ENCODE peak calls at places on chromosomes 11 and 22, in four cellular contexts. T is astrocyte, Z is transverse colon, X is right atrium auricular region. C is an unnamed sample.

GRCh38 chr11:73184953-73185671 is 33.0 kb upstream of the P2RY2 start:
- DNase-seq in T (no peak), Z (peak; percentile 82), X (peak; percentile 77), C (peak; percentile 85)

GRCh38 chr11:102613455-102613854 is 11.7 kb downstream of the MMP20 start:
- DNase-seq in T (no peak), Z (no peak), X (no peak), C (no peak)

GRCh38 chr11:43853766-43854165 is 26.9 kb upstream of the ALKBH3 start:
- DNase-seq in T (no peak), Z (no peak), X (no peak), C (no peak)

GRCh38 chr22:25564320-25564978 is at the start of gene GRK3:
- DNase-seq in T (peak; percentile 16), Z (peak; percentile 72), X (peak; percentile 60), C (peak; percentile 91)

GRCh38 chr11:111298466-111299110 is at the start of gene POU2AF3:
- DNase-seq in T (peak; percentile 8), Z (no peak), X (no peak), C (no peak)

GRCh38 chr22:44057411-44057987 is 33.4 kb downstream of the PARVB start:
- DNase-seq in T (no peak), Z (peak; percentile 17), X (peak; percentile 63), C (no peak)

GRCh38 chr22:44793506-44794225 is 41.3 kb downstream of the ARHGAP8 start:
- DNase-seq in T (no peak), Z (no peak), X (no peak), C (no peak)

GRCh38 chr11:45984192-45984591 is 61.7 kb downstream of the LARGE2 start:
- DNase-seq in T (no peak), Z (no peak), X (no peak), C (no peak)

GRCh38 chr22:29266564-29267461 is 968 bp downstream of the RHBDD3 start:
- DNase-seq in T (no peak), Z (no peak), X (peak; percentile 57), C (peak; percentile 58)

GRCh38 chr11:117809236-117810055 is 12.4 kb upstream of the DSCAML1 start:
- DNase-seq in T (no peak), Z (peak; percentile 78), X (peak; percentile 83), C (peak; percentile 78)

GRCh38 chr11:116873391-116873790 is 36.0 kb upstream of the APOA1 start:
- DNase-seq in T (no peak), Z (no peak), X (no peak), C (no peak)

GRCh38 chr11:45091563-45092392 is 54.7 kb upstream of the PRDM11 start:
- DNase-seq in T (peak; percentile 33), Z (no peak), X (no peak), C (no peak)

GRCh38 chr11:64850979-64851567 is 6.6 kb upstream of the CDC42BPG start:
- DNase-seq in T (no peak), Z (peak; percentile 71), X (no peak), C (no peak)

GRCh38 chr11:18135308-18135707 is 2.9 kb downstream of the MRGPRX3 start:
- DNase-seq in T (no peak), Z (no peak), X (no peak), C (no peak)

GRCh38 chr11:12100886-12101285 is 9.5 kb upstream of the MICAL2 start:
- DNase-seq in T (no peak), Z (no peak), X (no peak), C (peak; percentile 82)

GRCh38 chr11:10605941-10606381 is 37.5 kb upstream of the LYVE1 start:
- DNase-seq in T (peak; percentile 56), Z (peak; percentile 49), X (peak; percentile 76), C (peak; percentile 80)

GRCh38 chr11:26230021-26230420 is 101.9 kb upstream of the ANO3 start:
- DNase-seq in T (peak; percentile 24), Z (no peak), X (no peak), C (no peak)

GRCh38 chr11:62333768-62334167 is 3.5 kb upstream of the ASRGL1 start:
- DNase-seq in T (no peak), Z (no peak), X (no peak), C (no peak)

GRCh38 chr22:17569971-17570511 is 6.7 kb downstream of the SLC25A18 start:
- DNase-seq in T (peak; percentile 23), Z (no peak), X (peak; percentile 79), C (no peak)

DNA sequence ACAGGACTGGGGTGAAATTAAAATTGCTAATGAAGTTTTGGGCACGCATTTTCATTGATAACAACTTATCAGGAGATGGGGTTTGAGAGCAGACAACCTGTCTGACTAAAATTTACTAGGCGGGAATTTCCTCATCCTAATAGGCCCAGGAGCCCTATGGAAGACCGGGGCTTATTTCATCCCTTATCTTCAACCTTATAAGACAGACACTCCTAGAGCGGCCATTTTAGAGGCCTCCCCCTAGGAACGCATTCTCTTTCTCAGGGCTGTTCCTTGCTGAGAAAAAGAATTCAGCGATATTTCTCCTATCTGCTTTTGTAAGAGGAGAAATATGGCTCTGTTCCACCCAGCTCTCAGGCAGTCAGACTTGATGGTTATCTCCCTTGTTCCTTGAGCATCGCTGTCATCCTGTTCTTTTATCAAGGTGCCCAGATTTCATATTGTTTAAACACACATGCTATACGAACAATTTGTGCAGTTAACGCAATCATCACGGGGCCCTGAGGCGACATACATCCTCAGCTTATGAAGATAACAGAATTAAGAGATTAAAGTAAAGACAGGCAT is 39.3 kb upstream of the ZC3H12C start:
- DNase-seq in T (no peak), Z (no peak), X (no peak), C (no peak)
- H3K9me3 ChIP-seq in T (no peaks in the 10 kb centered on the region), Z (no peaks in the 10 kb centered on the region), X (peaks cover 15% of the 10 kb centered on the region), C (no peaks in the 10 kb centered on the region)

GRCh38 chr11:35145249-35145648 is 6.3 kb downstream of the CD44 start:
- DNase-seq in T (peak; percentile 61), Z (peak; percentile 70), X (no peak), C (no peak)

GRCh38 chr11:35148163-35148562 is 9.2 kb downstream of the CD44 start:
- DNase-seq in T (no peak), Z (no peak), X (no peak), C (no peak)

GRCh38 chr11:35146711-35147110 is 7.7 kb downstream of the CD44 start:
- DNase-seq in T (no peak), Z (no peak), X (no peak), C (no peak)

GRCh38 chr11:35146074-35146521 is 7.1 kb downstream of the CD44 start:
- DNase-seq in T (no peak), Z (peak; percentile 50), X (no peak), C (no peak)

DNA sequence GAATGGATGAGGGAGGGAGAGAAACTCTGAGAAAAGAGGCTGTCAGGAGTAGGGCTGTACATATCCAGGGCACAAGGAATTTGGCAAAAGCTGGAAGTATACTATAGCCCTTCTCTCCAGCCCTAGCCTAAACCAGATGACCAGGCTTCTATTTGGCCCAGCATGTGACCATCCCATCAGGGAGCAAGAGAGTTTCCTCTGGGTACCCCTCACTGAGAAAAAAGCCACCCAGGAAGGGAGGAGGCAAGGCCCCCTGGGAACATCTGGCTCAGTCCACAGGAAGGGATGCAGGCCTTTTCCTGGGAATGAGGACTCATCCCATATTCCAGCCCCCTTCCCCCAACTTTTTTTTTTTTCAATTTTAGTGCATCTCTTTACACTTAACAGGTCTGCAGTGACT is 8.3 kb downstream of the CD44 start:
- DNase-seq in T (no peak), Z (no peak), X (no peak), C (no peak)
- H3K4me1 ChIP-seq in T (peaks cover 54% of the 10 kb centered on the region), Z (peaks cover 14% of the 10 kb centered on the region), X (no peaks in the 10 kb centered on the region), C (peaks cover 57% of the 10 kb centered on the region)

GRCh38 chr11:1310772-1311468 is 1.5 kb upstream of the TOLLIP start:
- DNase-seq in T (no peak), Z (no peak), X (no peak), C (no peak)

GRCh38 chr11:1307998-1308744 is 1.3 kb downstream of the TOLLIP start:
- DNase-seq in T (no peak), Z (no peak), X (no peak), C (no peak)

GRCh38 chr11:1308745-1309497 is 511 bp downstream of the TOLLIP start:
- DNase-seq in T (no peak), Z (no peak), X (no peak), C (no peak)

GRCh38 chr11:1310315-1310687 is 869 bp upstream of the TOLLIP start:
- DNase-seq in T (no peak), Z (peak; percentile 43), X (no peak), C (no peak)

GRCh38 chr11:1309498-1310314 is at the start of gene TOLLIP:
- DNase-seq in T (peak; percentile 63), Z (peak; percentile 97), X (peak; percentile 95), C (peak; percentile 99)
- TF ChIP-seq CTCF in T (no peak), Z (peak; percentile 33), X (no peak), C (no peak)

DNA sequence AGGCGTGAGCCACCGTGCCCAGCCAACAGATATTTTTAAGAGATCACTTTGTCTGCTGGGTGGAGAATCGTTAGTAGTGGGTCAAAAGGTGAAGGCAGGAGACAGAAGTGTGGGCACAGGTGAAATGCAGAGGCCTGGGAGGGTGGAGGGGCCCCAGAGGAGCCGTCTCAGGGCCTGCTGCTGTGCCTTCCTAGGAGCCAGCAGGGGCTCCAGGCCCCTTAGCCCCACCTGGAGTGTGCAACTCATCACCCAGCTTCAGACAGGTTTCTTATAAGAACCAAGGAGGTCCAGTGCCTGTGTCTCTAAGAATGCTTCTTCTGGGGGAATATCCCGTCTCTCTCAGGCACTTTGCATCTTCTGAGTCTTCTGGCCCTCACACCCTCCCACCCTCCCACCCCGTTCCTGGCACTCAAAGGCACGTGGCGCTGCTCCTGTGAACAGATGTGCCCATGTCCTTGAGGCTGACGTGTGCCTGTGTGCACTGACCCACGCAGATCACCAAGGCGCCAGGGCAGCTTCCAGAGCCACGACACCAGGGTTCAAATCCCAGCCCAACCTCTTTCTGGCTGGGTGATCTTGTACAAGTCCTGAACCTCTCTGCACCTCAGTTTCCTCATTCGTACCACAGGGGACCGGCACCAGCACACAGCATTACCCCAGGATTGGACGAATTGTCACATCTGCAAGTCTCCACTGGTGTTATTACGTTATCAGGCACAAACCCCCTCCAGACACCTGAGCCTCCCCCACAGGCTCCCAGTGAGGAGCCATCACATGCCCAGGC is 3.4 kb downstream of the ARSA start:
- DNase-seq in T (no peak), Z (peak; percentile 7), X (no peak), C (peak; percentile 51)
- H3K9me3 ChIP-seq in T (no peaks in the 10 kb centered on the region), Z (no peaks in the 10 kb centered on the region), X (no peaks in the 10 kb centered on the region), C (no peaks in the 10 kb centered on the region)

GRCh38 chr11:86157797-86158378 is 86.7 kb upstream of the EED start:
- DNase-seq in T (no peak), Z (no peak), X (no peak), C (no peak)
- H3K4me1 ChIP-seq in T (peaks cover 9% of the 10 kb centered on the region), Z (peaks cover 7% of the 10 kb centered on the region), X (no peaks in the 10 kb centered on the region), C (peaks cover 11% of the 10 kb centered on the region)

GRCh38 chr11:79501688-79502087 is 60.9 kb upstream of the TENM4 start:
- DNase-seq in T (no peak), Z (no peak), X (no peak), C (no peak)
- TF ChIP-seq CTCF in T (no peak), Z (no peak), X (no peak), C (no peak)